ENCODE peak calls at places on chromosome 21, in five cellular contexts. K, D, Y, R and I are unnamed samples.

GRCh38 chr21:29775462-29775861 is 164.3 kb downstream of the GRIK1 start:
- DNase-seq in K (no peak), D (no peak), Y (no peak), R (no peak), I (no peak)

GRCh38 chr21:46189213-46189958 is 5.1 kb upstream of the SPATC1L start:
- DNase-seq in K (no peak), D (no peak), Y (no peak), R (no peak), I (peak; percentile 63)

GRCh38 chr21:44529503-44530125 is 10.4 kb downstream of the KRTAP10-1 start:
- DNase-seq in K (no peak), D (no peak), Y (no peak), R (peak; percentile 57), I (no peak)

GRCh38 chr21:37370152-37371040 is 3.8 kb downstream of the DYRK1A start:
- DNase-seq in K (no peak), D (no peak), Y (no peak), R (no peak), I (peak; percentile 27)

GRCh38 chr21:36325373-36326010 is 5.5 kb downstream of the MORC3 start:
- DNase-seq in K (no peak), D (no peak), Y (no peak), R (no peak), I (no peak)

GRCh38 chr21:34200288-34200905 is 127.0 kb downstream of the MRPS6 start:
- DNase-seq in K (no peak), D (no peak), Y (no peak), R (no peak), I (no peak)

GRCh38 chr21:32048353-32048752 is 175.5 kb downstream of the HUNK start:
- DNase-seq in K (no peak), D (no peak), Y (no peak), R (no peak), I (no peak)

GRCh38 chr21:26962516-26963305 is 4.2 kb downstream of the ADAMTS5 start:
- DNase-seq in K (no peak), D (no peak), Y (no peak), R (no peak), I (no peak)

GRCh38 chr21:23740463-23740862 is 1866.8 kb downstream of the MRPL39 start:
- DNase-seq in K (no peak), D (no peak), Y (no peak), R (no peak), I (no peak)

GRCh38 chr21:34073749-34074282 is 438 bp downstream of the MRPS6 start:
- DNase-seq in K (peak; percentile 50), D (no peak), Y (peak; percentile 45), R (no peak), I (peak; percentile 75)

GRCh38 chr21:16194851-16195251 is 465.1 kb downstream of the USP25 start:
- DNase-seq in K (no peak), D (no peak), Y (no peak), R (no peak), I (no peak)